ENCODE peak calls at places on chromosomes 6 and 20, in seven cellular contexts. U, J, E, G, T, S and Y are unnamed samples.
A peak's percentile ranks its signal among the peaks of the same experiment; 100 is the strongest.

GRCh38 chr20:57749861-57750260 is 40.0 kb upstream of the PMEPA1 start:
- DNase-seq in J (no peak), U (peak; percentile 13), E (no peak), S (no peak), T (no peak), G (no peak), Y (no peak)

GRCh38 chr6:30122515-30122914 is 9.6 kb upstream of the TRIM31 start:
- DNase-seq in S (no peak), E (no peak), G (no peak), J (no peak), U (no peak), T (no peak), Y (no peak)

GRCh38 chr20:57697540-57697939 is 12.3 kb downstream of the PMEPA1 start:
- DNase-seq in G (no peak), E (no peak), T (no peak), S (no peak), J (no peak), U (no peak), Y (no peak)

GRCh38 chr20:44731657-44732056 is 14.0 kb upstream of the KCNK15 start:
- DNase-seq in U (no peak), J (no peak), T (no peak), G (peak; percentile 36), E (no peak), S (no peak), Y (no peak)

GRCh38 chr6:152482289-152482688 is 154.9 kb downstream of the SYNE1 start:
- DNase-seq in S (no peak), U (no peak), E (no peak), J (no peak), G (no peak), T (no peak), Y (no peak)

GRCh38 chr6:22367331-22367730 is 70.5 kb upstream of the PRL start:
- DNase-seq in E (no peak), S (no peak), U (no peak), J (no peak), T (no peak), G (no peak), Y (no peak)

GRCh38 chr20:63703471-63703975 is 4.3 kb downstream of the ARFRP1 start:
- DNase-seq in G (no peak), E (no peak), T (peak; percentile 5), J (no peak), S (no peak), U (peak; percentile 58), Y (no peak)

GRCh38 chr6:43219814-43220213 is 9.5 kb downstream of the DNPH1 start:
- DNase-seq in U (no peak), E (no peak), T (no peak), G (no peak), J (no peak), S (no peak), Y (no peak)

GRCh38 chr6:27837636-27838512 is 74.3 kb downstream of the OR2B2 start:
- DNase-seq in U (peak; percentile 91), J (peak; percentile 84), T (peak; percentile 99), E (peak; percentile 100), S (peak; percentile 100), G (peak; percentile 99), Y (peak; percentile 99)

GRCh38 chr6:162056745-162057144 is 670.8 kb downstream of the PRKN start:
- DNase-seq in S (peak; percentile 13), U (no peak), T (peak; percentile 11), E (no peak), G (no peak), J (peak; percentile 21), Y (no peak)

GRCh38 chr6:53282741-53283140 is 66.0 kb downstream of the ELOVL5 start:
- DNase-seq in T (no peak), G (peak; percentile 68), S (peak; percentile 27), E (no peak), J (no peak), U (no peak), Y (no peak)

GRCh38 chr20:31485450-31486339 is 10.6 kb downstream of the REM1 start:
- DNase-seq in T (peak; percentile 42), S (peak; percentile 59), J (no peak), E (no peak), G (peak; percentile 74), U (no peak), Y (no peak)

GRCh38 chr6:152112503-152113261 is 305.2 kb downstream of the ESR1 start:
- DNase-seq in G (peak; percentile 71), U (no peak), T (no peak), J (no peak), E (no peak), S (no peak), Y (no peak)

GRCh38 chr6:15017251-15017650 is 228.6 kb upstream of the JARID2 start:
- DNase-seq in J (peak; percentile 76), S (no peak), U (no peak), G (no peak), E (no peak), T (no peak), Y (peak; percentile 50)

GRCh38 chr6:157989541-157990289 is 8.1 kb downstream of the SYNJ2 start:
- DNase-seq in E (no peak), T (peak; percentile 84), U (peak; percentile 60), S (peak; percentile 41), J (no peak), G (peak; percentile 72), Y (no peak)

GRCh38 chr6:160030103-160030502 is 61.2 kb downstream of the IGF2R start:
- DNase-seq in E (no peak), T (peak; percentile 81), J (no peak), S (peak; percentile 95), G (peak; percentile 19), U (no peak), Y (peak; percentile 51)

GRCh38 chr6:115551510-115551909 is 509.2 kb downstream of the FRK start:
- DNase-seq in S (no peak), E (no peak), G (no peak), U (no peak), T (no peak), J (no peak), Y (no peak)

GRCh38 chr6:20234136-20234535 is 21.9 kb upstream of the MBOAT1 start:
- DNase-seq in G (no peak), S (no peak), J (no peak), E (no peak), T (no peak), U (no peak), Y (no peak)

GRCh38 chr6:137869781-137870180 is 2.7 kb downstream of the TNFAIP3 start:
- DNase-seq in U (no peak), J (no peak), S (no peak), T (no peak), E (no peak), G (no peak), Y (peak; percentile 9)

GRCh38 chr20:3646067-3646440 is 17.1 kb downstream of the GFRA4 start:
- DNase-seq in E (peak; percentile 60), U (no peak), T (no peak), J (no peak), S (peak; percentile 20), G (no peak), Y (no peak)

GRCh38 chr6:37538107-37538506 is 38.4 kb upstream of the CCDC167 start:
- DNase-seq in J (peak; percentile 63), E (no peak), G (peak; percentile 43), S (no peak), U (no peak), T (no peak), Y (peak; percentile 43)

GRCh38 chr20:61877776-61878477 is 187.8 kb downstream of the TAF4 start:
- DNase-seq in T (no peak), G (no peak), J (no peak), E (no peak), U (no peak), S (no peak), Y (no peak)

GRCh38 chr6:514396-514973 is 122.9 kb downstream of the IRF4 start:
- DNase-seq in E (no peak), G (no peak), S (no peak), J (peak; percentile 47), T (no peak), U (no peak), Y (no peak)

GRCh38 chr6:14001329-14002012 is 76.7 kb downstream of the RNF182 start:
- DNase-seq in U (no peak), J (no peak), G (peak; percentile 84), E (peak; percentile 88), S (peak; percentile 99), T (peak; percentile 83), Y (no peak)

GRCh38 chr6:168563656-168564055 is 122.7 kb downstream of the SMOC2 start:
- DNase-seq in T (no peak), U (no peak), J (peak; percentile 61), G (no peak), S (no peak), E (no peak), Y (no peak)

GRCh38 chr6:1633366-1634021 is 23.8 kb downstream of the FOXC1 start:
- DNase-seq in U (no peak), S (no peak), E (no peak), T (no peak), G (no peak), J (no peak), Y (no peak)

GRCh38 chr6:166029506-166029905 is 138.1 kb downstream of the TBXT start:
- DNase-seq in G (no peak), U (no peak), E (no peak), J (no peak), S (peak; percentile 79), T (no peak), Y (no peak)

GRCh38 chr6:157226761-157227160 is 96.6 kb downstream of the TMEM242 start:
- DNase-seq in J (no peak), G (no peak), T (no peak), S (no peak), E (no peak), U (no peak), Y (no peak)

GRCh38 chr20:15039088-15039762 is 701.8 kb upstream of the FLRT3 start:
- DNase-seq in G (no peak), U (no peak), E (no peak), T (no peak), J (no peak), S (no peak), Y (no peak)

GRCh38 chr6:132968419-132968950 is 154.1 kb downstream of the RPS12 start:
- DNase-seq in E (no peak), S (no peak), G (no peak), J (no peak), U (no peak), T (no peak), Y (no peak)

GRCh38 chr20:35306931-35307517 is 14.8 kb upstream of the FAM83C start:
- DNase-seq in G (peak; percentile 81), E (peak; percentile 79), U (peak; percentile 70), J (peak; percentile 77), S (peak; percentile 88), T (peak; percentile 85), Y (peak; percentile 58)

GRCh38 chr6:160112628-160113294 is 8.9 kb upstream of the SLC22A1 start:
- DNase-seq in E (no peak), G (no peak), T (no peak), J (no peak), S (no peak), U (no peak), Y (no peak)